ENCODE peak calls at places on chromosomes 6 and 20, in nine cellular contexts. K is SJSA1; D is GM23248; G is stomach; X is heart left ventricle; H is colonic mucosa; V is A549; U is heart right ventricle; J is CD8-positive, alpha-beta T cell. I is an unnamed sample. For H3K4me1, the result is how much of the 10 kb centered on the place peaks cover.

GRCh38 chr6:56959938-56960337 is 5.0 kb downstream of the BEND6 start:
- DNase-seq in K (no peak), U (no peak), J (no peak), D (peak), V (no peak), G (no peak), H (no peak), X (no peak), I (no peak)

GRCh38 chr6:157741321-157741720 is 81.7 kb upstream of the SNX9 start:
- DNase-seq in H (no peak), D (no peak), G (no peak), K (no peak), J (no peak), V (no peak), X (no peak), U (no peak), I (no peak)

GRCh38 chr6:53437557-53438202 is 88.9 kb upstream of the ELOVL5 start:
- DNase-seq in D (peak), U (no peak), K (peak), V (peak), X (no peak), G (no peak), J (no peak), H (peak), I (no peak)

GRCh38 chr6:42142118-42142835 is at the start of gene C6orf132:
- DNase-seq in G (peak), U (peak), X (peak), V (no peak), D (peak), K (no peak), H (peak), J (no peak), I (peak)

GRCh38 chr20:39289316-39289715 is 327.2 kb downstream of the DHX35 start:
- DNase-seq in V (peak), D (no peak), G (no peak), H (no peak), K (no peak), U (no peak), X (no peak), J (no peak), I (no peak)

GRCh38 chr6:107491059-107491609 is 1.2 kb downstream of the SOBP start:
- DNase-seq in K (peak), U (peak), D (peak), G (peak), J (no peak), X (peak), V (peak), H (peak), I (peak)

GRCh38 chr6:95431637-95432228 is 145.6 kb upstream of the MANEA start:
- DNase-seq in V (peak), J (no peak), X (no peak), K (no peak), G (peak), U (no peak), D (peak), H (peak), I (no peak)

GRCh38 chr6:97919046-97919445 is 636.0 kb upstream of the MMS22L start:
- DNase-seq in H (no peak), G (no peak), X (no peak), U (no peak), K (no peak), D (no peak), J (no peak), V (no peak), I (no peak)

GRCh38 chr6:81938991-81939773 is 186.7 kb upstream of the TENT5A start:
- DNase-seq in X (no peak), H (no peak), D (peak), U (no peak), K (no peak), V (no peak), G (no peak), J (no peak), I (no peak)

GRCh38 chr20:63230800-63231268 is 4.9 kb upstream of the BIRC7 start:
- DNase-seq in X (peak), J (no peak), H (peak), G (peak), K (no peak), U (peak), V (peak), D (peak), I (peak)

GRCh38 chr6:165010556-165011535 is 298.6 kb downstream of the C6orf118 start:
- DNase-seq in D (peak), U (no peak), J (no peak), K (peak), X (no peak), V (no peak), G (no peak), H (no peak), I (no peak)

GRCh38 chr6:135992739-135993138 is 141.2 kb downstream of the PDE7B start:
- DNase-seq in J (no peak), G (no peak), U (no peak), V (no peak), X (no peak), H (no peak), K (no peak), D (no peak), I (no peak)

GRCh38 chr6:109002100-109002697 is 92.4 kb downstream of the SESN1 start:
- DNase-seq in G (no peak), U (no peak), X (no peak), D (peak), K (no peak), J (no peak), H (no peak), V (no peak), I (no peak)

GRCh38 chr20:21182832-21183563 is 57.1 kb downstream of the KIZ start:
- DNase-seq in X (no peak), V (peak), D (peak), H (peak), K (peak), G (no peak), U (no peak), J (no peak), I (no peak)

GRCh38 chr6:40907198-40907701 is 131.8 kb downstream of the UNC5CL start:
- DNase-seq in J (no peak), X (peak), V (peak), D (peak), G (peak), U (peak), K (peak), H (peak), I (peak)

GRCh38 chr6:72952808-72953630 is 272.3 kb downstream of the KHDC1L start:
- DNase-seq in U (no peak), G (no peak), H (no peak), J (no peak), K (no peak), D (peak), V (peak), X (no peak), I (no peak)

DNA sequence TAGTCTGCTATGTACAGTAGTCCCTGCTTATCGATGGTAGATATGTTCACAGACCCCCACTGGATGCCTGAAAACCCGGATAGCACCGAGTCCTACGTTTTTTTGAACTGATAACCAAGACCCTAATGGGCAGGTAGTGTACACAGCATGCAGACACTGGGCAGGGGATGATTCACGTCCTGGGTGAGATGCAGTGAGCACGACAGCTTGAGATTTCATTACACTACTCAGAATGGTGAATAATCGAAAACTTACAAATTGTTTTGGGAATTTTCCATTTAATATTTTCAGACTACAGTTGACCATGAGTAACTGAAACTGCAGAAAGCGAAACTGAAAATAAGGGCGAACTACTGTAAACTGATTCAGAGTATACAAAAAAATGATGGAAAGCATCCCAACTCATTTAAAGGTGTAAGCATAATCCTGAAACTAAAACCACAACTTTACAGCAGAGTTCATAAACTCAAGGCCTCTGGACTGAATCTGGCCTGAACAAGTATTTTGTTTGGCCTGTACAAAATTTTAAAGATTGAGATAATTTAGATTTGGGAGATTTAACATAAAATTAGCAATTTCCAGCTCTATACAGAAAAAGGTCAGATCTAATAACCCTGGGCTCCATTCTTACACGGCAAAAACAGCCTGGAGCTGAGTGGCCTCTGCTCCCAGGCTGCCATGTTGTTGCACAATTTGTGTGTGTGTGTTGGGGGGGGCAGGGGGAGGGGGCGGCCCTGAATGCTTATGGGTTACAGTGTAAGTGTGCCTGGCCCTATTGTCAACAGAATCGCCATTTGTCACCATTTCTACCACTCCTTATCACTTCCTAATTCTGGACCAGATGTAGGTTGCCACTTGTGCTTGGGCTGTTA is 34.9 kb downstream of the RNF24 start:
- DNase-seq in J (no peak), U (no peak), D (peak), V (peak), H (no peak), X (no peak), K (no peak), G (no peak), I (no peak)
- H3K4me1 ChIP-seq in J (under half), U (under half), D (under half), V (under half), H (under half), X (under half), K (under half), G (under half), I (under half)

GRCh38 chr6:170284126-170284773 is 6.6 kb downstream of the DLL1 start:
- DNase-seq in V (no peak), H (no peak), U (peak), J (no peak), K (no peak), D (no peak), G (peak), X (no peak), I (no peak)
- H3K4me1 ChIP-seq in V (under half), H (under half), U (under half), J (under half), K (under half), D (under half), G (half or more), X (under half), I (under half)

GRCh38 chr6:126886106-126886505 is 232.4 kb upstream of the RSPO3 start:
- DNase-seq in X (no peak), D (peak), U (no peak), G (no peak), H (no peak), J (no peak), K (no peak), V (no peak), I (no peak)
- H3K4me1 ChIP-seq in X (under half), D (under half), U (under half), G (under half), H (under half), J (under half), K (under half), V (under half), I (under half)

DNA sequence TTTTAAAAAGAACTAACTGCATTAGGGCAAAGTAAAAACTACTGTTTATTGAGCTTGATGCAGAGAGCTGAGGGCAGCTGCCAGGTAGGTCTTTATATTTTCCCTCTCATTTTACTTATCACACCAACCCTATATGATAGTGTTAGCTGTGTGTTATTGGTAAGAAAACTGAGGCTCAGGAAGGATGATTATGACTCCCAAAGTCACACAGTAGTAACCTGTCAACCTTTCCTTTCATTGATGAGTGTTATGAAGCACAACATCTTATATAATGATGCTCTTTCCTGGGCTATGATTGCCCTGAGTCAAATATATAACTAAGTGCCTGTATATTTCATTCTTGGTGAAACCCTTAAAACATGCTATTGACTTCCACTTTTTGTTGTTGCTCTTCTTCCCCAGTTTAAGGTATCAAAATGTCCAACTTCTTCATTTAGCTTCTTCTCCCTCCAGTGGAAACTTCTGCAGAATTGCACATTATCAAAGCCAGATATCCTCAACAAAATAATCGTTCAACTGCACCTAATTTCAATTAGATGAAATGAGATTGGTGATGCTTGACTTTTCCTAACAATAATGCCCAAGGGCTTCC is 8.1 kb downstream of the GFOD1 start:
- DNase-seq in H (no peak), V (no peak), U (no peak), X (no peak), D (no peak), G (no peak), K (no peak), J (no peak), I (no peak)
- H3K4me1 ChIP-seq in H (under half), V (under half), U (under half), X (under half), D (under half), G (under half), K (under half), J (under half), I (under half)